ENCODE peak calls at places on chromosomes 5 and 9, in four cellular contexts. One of them, this sample, is unnamed.

GRCh38 chr9:83800236-83801033 is 17.1 kb downstream of the GKAP1 start:
- DNase-seq in fibroblast of lung: no peak
- DNase-seq in HL-60: no peak
- DNase-seq in ovary: no peak
- DNase-seq in this sample: no peak

GRCh38 chr9:68983008-68983411 is 30.9 kb downstream of the PRKACG start:
- DNase-seq in ovary: no peak
- DNase-seq in HL-60: no peak
- DNase-seq in fibroblast of lung: no peak
- DNase-seq in this sample: no peak

GRCh38 chr9:98887918-98888510 is 55.7 kb upstream of the COL15A1 start:
- DNase-seq in HL-60: no peak
- DNase-seq in fibroblast of lung: no peak
- DNase-seq in ovary: no peak
- DNase-seq in this sample: peak

GRCh38 chr5:96626956-96627355 is 35.2 kb upstream of the CAST start:
- DNase-seq in ovary: no peak
- DNase-seq in fibroblast of lung: peak
- DNase-seq in HL-60: no peak
- DNase-seq in this sample: peak

GRCh38 chr5:83964235-83964634 is 243.6 kb upstream of the HAPLN1 start:
- DNase-seq in HL-60: peak
- DNase-seq in fibroblast of lung: no peak
- DNase-seq in ovary: no peak
- DNase-seq in this sample: no peak

GRCh38 chr5:169856571-169856970 is 123.7 kb downstream of the INSYN2B start:
- DNase-seq in HL-60: no peak
- DNase-seq in fibroblast of lung: peak
- DNase-seq in ovary: no peak
- DNase-seq in this sample: peak

GRCh38 chr5:95334900-95335538 is 50.1 kb upstream of the MCTP1 start:
- DNase-seq in HL-60: no peak
- DNase-seq in ovary: no peak
- DNase-seq in fibroblast of lung: no peak
- DNase-seq in this sample: no peak

GRCh38 chr5:65128226-65128625 is 353.5 kb downstream of the ADAMTS6 start:
- DNase-seq in fibroblast of lung: peak
- DNase-seq in ovary: no peak
- DNase-seq in HL-60: no peak
- DNase-seq in this sample: no peak

GRCh38 chr5:5483880-5484595 is 61.6 kb downstream of the ICE1 start:
- DNase-seq in fibroblast of lung: peak
- DNase-seq in ovary: no peak
- DNase-seq in HL-60: no peak
- DNase-seq in this sample: peak

GRCh38 chr9:8329561-8330283 is 530.1 kb upstream of the DMAC1 start:
- DNase-seq in HL-60: no peak
- DNase-seq in ovary: no peak
- DNase-seq in fibroblast of lung: no peak
- DNase-seq in this sample: no peak

GRCh38 chr9:108779506-108779905 is 76.3 kb downstream of the ACTL7B start:
- DNase-seq in HL-60: no peak
- DNase-seq in fibroblast of lung: no peak
- DNase-seq in ovary: no peak
- DNase-seq in this sample: no peak

GRCh38 chr5:132478498-132478855 is 12.1 kb downstream of the IRF1 start:
- DNase-seq in HL-60: no peak
- DNase-seq in ovary: no peak
- DNase-seq in fibroblast of lung: no peak
- DNase-seq in this sample: no peak

GRCh38 chr5:132475939-132476852 is 14.4 kb downstream of the IRF1 start:
- DNase-seq in HL-60: no peak
- DNase-seq in ovary: no peak
- DNase-seq in fibroblast of lung: no peak
- DNase-seq in this sample: no peak

GRCh38 chr5:132477784-132478497 is 12.6 kb downstream of the IRF1 start:
- DNase-seq in ovary: no peak
- DNase-seq in HL-60: no peak
- DNase-seq in fibroblast of lung: no peak
- DNase-seq in this sample: no peak

GRCh38 chr5:132475531-132475930 is 15.0 kb downstream of the IRF1 start:
- DNase-seq in ovary: no peak
- DNase-seq in HL-60: no peak
- DNase-seq in fibroblast of lung: no peak
- DNase-seq in this sample: no peak

GRCh38 chr5:132476853-132477729 is 13.5 kb downstream of the IRF1 start:
- DNase-seq in ovary: no peak
- DNase-seq in HL-60: no peak
- DNase-seq in fibroblast of lung: no peak
- DNase-seq in this sample: no peak
- TF ChIP-seq CTCF in ovary: no peak
- TF ChIP-seq CTCF in HL-60: no peak
- TF ChIP-seq CTCF in fibroblast of lung: no peak
- TF ChIP-seq CTCF in this sample: peak

GRCh38 chr5:142263346-142263745 is 61.5 kb downstream of the SPRY4 start:
- DNase-seq in ovary: no peak
- DNase-seq in fibroblast of lung: no peak
- DNase-seq in HL-60: no peak
- DNase-seq in this sample: no peak
- TF ChIP-seq CTCF in ovary: no peak
- TF ChIP-seq CTCF in fibroblast of lung: no peak
- TF ChIP-seq CTCF in HL-60: no peak
- TF ChIP-seq CTCF in this sample: no peak

DNA sequence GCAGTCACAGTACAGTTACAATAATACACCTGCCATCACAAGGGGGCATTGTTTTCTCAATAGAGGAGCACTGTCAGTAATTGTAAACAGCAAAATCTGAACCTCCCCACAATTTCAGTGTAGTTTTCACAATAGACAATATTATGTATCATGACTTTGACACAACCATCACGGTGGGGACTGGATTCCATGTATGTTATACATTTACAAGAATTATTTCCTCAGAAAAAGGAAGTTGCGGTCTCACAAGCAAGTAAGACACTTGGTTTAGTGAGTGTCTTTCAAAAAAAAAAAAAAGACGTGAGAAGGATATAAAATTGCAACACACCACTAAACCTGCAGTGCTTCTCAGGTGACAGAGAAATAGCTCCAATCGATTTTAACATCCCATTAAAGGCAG is 586.2 kb downstream of the PTPRD start:
- DNase-seq in HL-60: peak
- DNase-seq in ovary: no peak
- DNase-seq in fibroblast of lung: no peak
- DNase-seq in this sample: no peak
- TF ChIP-seq CTCF in HL-60: no peak
- TF ChIP-seq CTCF in ovary: no peak
- TF ChIP-seq CTCF in fibroblast of lung: no peak
- TF ChIP-seq CTCF in this sample: no peak

GRCh38 chr9:36136277-36136893 is at the start of gene GLIPR2:
- DNase-seq in HL-60: no peak
- DNase-seq in fibroblast of lung: peak
- DNase-seq in ovary: peak
- DNase-seq in this sample: peak
- TF ChIP-seq CTCF in HL-60: no peak
- TF ChIP-seq CTCF in fibroblast of lung: no peak
- TF ChIP-seq CTCF in ovary: peak
- TF ChIP-seq CTCF in this sample: peak

DNA sequence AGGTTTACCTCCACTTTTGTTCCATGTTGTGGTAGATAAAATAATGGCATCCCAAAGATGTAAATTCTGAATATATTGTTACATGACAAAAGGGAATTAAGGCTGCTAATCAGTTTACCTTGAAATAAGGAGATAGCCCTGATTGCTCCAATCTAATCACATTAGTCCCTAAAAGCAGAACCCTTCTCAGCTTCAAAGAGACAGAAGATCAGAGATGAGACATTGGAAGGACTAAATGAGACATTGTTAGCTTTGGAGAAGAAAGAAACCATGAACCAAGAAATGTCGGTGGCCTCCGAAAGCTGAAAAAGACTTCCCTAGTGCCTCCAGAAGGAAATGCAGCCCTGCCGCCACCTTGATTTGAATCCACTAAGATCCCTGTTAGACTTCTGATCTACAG is 82.8 kb upstream of the PARP8 start:
- DNase-seq in ovary: no peak
- DNase-seq in HL-60: no peak
- DNase-seq in fibroblast of lung: no peak
- DNase-seq in this sample: no peak
- TF ChIP-seq CTCF in ovary: no peak
- TF ChIP-seq CTCF in HL-60: no peak
- TF ChIP-seq CTCF in fibroblast of lung: no peak
- TF ChIP-seq CTCF in this sample: no peak

DNA sequence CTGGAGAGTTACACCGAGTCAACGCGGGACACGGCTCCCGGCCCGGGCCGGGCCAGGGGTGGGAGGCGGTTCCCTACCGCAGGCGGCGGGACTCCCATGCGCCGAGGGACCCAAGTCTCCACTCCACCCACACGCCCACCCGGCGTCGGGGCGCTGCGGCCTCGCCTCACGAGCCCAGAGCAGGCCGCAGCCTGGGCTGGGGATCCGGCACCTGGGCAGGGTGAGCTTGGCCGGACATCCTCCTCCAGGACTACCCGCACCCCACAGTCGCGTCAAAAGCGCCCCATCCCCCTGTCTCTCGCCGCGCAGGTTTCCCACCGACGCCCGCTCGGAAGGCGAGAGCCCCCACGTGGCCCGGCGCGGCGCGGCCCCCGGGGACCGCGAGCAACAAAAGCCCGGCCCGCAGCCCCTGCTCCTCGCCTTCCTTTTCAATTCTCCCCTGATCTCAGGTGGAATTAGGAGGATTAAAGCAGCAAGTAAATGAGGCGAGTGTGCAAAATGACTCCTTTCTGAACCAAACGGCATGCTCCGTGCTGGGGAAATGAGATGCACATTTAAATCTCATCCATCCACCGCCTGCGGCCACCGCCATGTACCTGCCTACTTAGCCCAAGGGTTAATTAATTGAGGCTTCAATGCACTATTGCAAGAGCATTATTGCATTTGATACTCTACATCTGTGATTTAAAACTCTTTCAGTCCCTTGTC is 196.6 kb upstream of the TBCA start:
- DNase-seq in fibroblast of lung: no peak
- DNase-seq in ovary: no peak
- DNase-seq in HL-60: no peak
- DNase-seq in this sample: no peak
- TF ChIP-seq CTCF in fibroblast of lung: no peak
- TF ChIP-seq CTCF in ovary: no peak
- TF ChIP-seq CTCF in HL-60: no peak
- TF ChIP-seq CTCF in this sample: peak

GRCh38 chr5:100518377-100518776 is 16.8 kb upstream of the FAM174A start:
- DNase-seq in HL-60: no peak
- DNase-seq in ovary: no peak
- DNase-seq in fibroblast of lung: no peak
- DNase-seq in this sample: no peak

GRCh38 chr5:100517301-100517974 is 17.7 kb upstream of the FAM174A start:
- DNase-seq in fibroblast of lung: no peak
- DNase-seq in ovary: no peak
- DNase-seq in HL-60: no peak
- DNase-seq in this sample: no peak

GRCh38 chr5:100516285-100516684 is 18.9 kb upstream of the FAM174A start:
- DNase-seq in fibroblast of lung: no peak
- DNase-seq in HL-60: no peak
- DNase-seq in ovary: no peak
- DNase-seq in this sample: no peak

GRCh38 chr5:100519075-100519474 is 16.1 kb upstream of the FAM174A start:
- DNase-seq in HL-60: no peak
- DNase-seq in ovary: no peak
- DNase-seq in fibroblast of lung: no peak
- DNase-seq in this sample: no peak

GRCh38 chr5:100520348-100520747 is 14.8 kb upstream of the FAM174A start:
- DNase-seq in ovary: no peak
- DNase-seq in fibroblast of lung: no peak
- DNase-seq in HL-60: no peak
- DNase-seq in this sample: no peak
- TF ChIP-seq CTCF in ovary: no peak
- TF ChIP-seq CTCF in fibroblast of lung: peak
- TF ChIP-seq CTCF in HL-60: no peak
- TF ChIP-seq CTCF in this sample: no peak

GRCh38 chr5:102961671-102962070 is 158.3 kb downstream of the GIN1 start:
- DNase-seq in fibroblast of lung: no peak
- DNase-seq in HL-60: no peak
- DNase-seq in ovary: no peak
- DNase-seq in this sample: no peak
- TF ChIP-seq CTCF in fibroblast of lung: no peak
- TF ChIP-seq CTCF in HL-60: no peak
- TF ChIP-seq CTCF in ovary: no peak
- TF ChIP-seq CTCF in this sample: no peak